ENCODE peak calls at places on chromosomes 5 and 9, in seven cellular contexts. S is IMR-90, J is mesendoderm, D is H1, T is neuronal stem cell, I is H9, X is trophoblast cell. H is an unnamed sample. For H3K4me1, the result is how much of the 10 kb centered on the place peaks cover.

GRCh38 chr5:149585910-149586309 is 4.6 kb downstream of the ARHGEF37 start:
- DNase-seq in D (no peak), S (no peak), X (no peak), T (no peak), J (no peak), I (no peak), H (no peak)

GRCh38 chr5:31106742-31107546 is 86.5 kb upstream of the CDH6 start:
- DNase-seq in D (no peak), J (peak), T (peak), X (no peak), S (peak), I (no peak), H (peak)

GRCh38 chr5:71891856-71892255 is 172.8 kb downstream of the CARTPT start:
- DNase-seq in X (peak), D (peak), S (peak), J (peak), T (peak), I (peak), H (peak)

GRCh38 chr5:87400305-87400899 is 12.3 kb downstream of the CCNH start:
- DNase-seq in I (no peak), S (peak), D (no peak), T (no peak), J (no peak), X (peak), H (peak)

GRCh38 chr9:103168254-103168653 is 173.1 kb downstream of the CYLC2 start:
- DNase-seq in S (no peak), T (no peak), D (no peak), X (no peak), J (peak), I (no peak), H (no peak)

GRCh38 chr9:133238851-133239532 is 29.9 kb upstream of the OBP2B start:
- DNase-seq in X (peak), D (peak), T (peak), S (peak), J (peak), I (peak), H (peak)

GRCh38 chr5:57225553-57225952 is 51.7 kb downstream of the GPBP1 start:
- DNase-seq in S (no peak), I (no peak), J (no peak), X (no peak), D (no peak), T (no peak), H (no peak)

GRCh38 chr5:173498871-173499470 is 117.5 kb downstream of the BOD1 start:
- DNase-seq in S (peak), D (no peak), I (peak), T (peak), X (no peak), J (peak), H (no peak)

GRCh38 chr9:97425992-97426336 is 14.1 kb downstream of the TDRD7 start:
- DNase-seq in S (peak), J (no peak), I (no peak), D (no peak), X (no peak), T (no peak), H (no peak)

GRCh38 chr9:14967450-14968321 is 57.5 kb upstream of the FREM1 start:
- DNase-seq in X (no peak), I (no peak), S (no peak), T (no peak), D (no peak), J (no peak), H (no peak)

GRCh38 chr5:110270-110888 is 18.4 kb downstream of the PLEKHG4B start:
- DNase-seq in I (no peak), J (no peak), S (no peak), X (no peak), D (no peak), T (no peak), H (no peak)

GRCh38 chr9:104864675-104865104 is 63.3 kb downstream of the ABCA1 start:
- DNase-seq in S (peak), I (no peak), X (no peak), J (no peak), D (no peak), T (no peak), H (peak)

GRCh38 chr5:63094730-63095129 is 516.1 kb downstream of the LRRC70 start:
- DNase-seq in T (no peak), I (no peak), X (no peak), S (no peak), D (no peak), J (no peak), H (no peak)

GRCh38 chr9:76943071-76943470 is 37.2 kb upstream of the PRUNE2 start:
- DNase-seq in T (no peak), J (no peak), X (no peak), D (no peak), S (no peak), I (no peak), H (no peak)

GRCh38 chr5:11251242-11251641 is 490.2 kb upstream of the DAP start:
- DNase-seq in D (no peak), X (peak), T (peak), J (peak), I (no peak), S (peak), H (peak)

GRCh38 chr5:82405166-82405565 is 127.0 kb upstream of the RPS23 start:
- DNase-seq in I (no peak), T (no peak), S (peak), J (no peak), D (no peak), X (no peak), H (peak)

GRCh38 chr9:103707181-103707580 is 386.9 kb upstream of the SMC2 start:
- DNase-seq in J (no peak), S (no peak), T (no peak), D (no peak), X (no peak), I (no peak), H (no peak)

GRCh38 chr9:117344892-117345660 is 69.8 kb downstream of the ASTN2 start:
- DNase-seq in T (peak), I (no peak), X (no peak), J (peak), S (no peak), D (no peak), H (peak)

GRCh38 chr9:104028827-104029226 is 65.3 kb upstream of the SMC2 start:
- DNase-seq in J (no peak), X (no peak), I (no peak), S (no peak), D (no peak), T (no peak), H (no peak)

GRCh38 chr5:33978307-33978706 is 6.2 kb downstream of the SLC45A2 start:
- DNase-seq in X (no peak), D (no peak), T (no peak), S (no peak), J (peak), I (no peak), H (no peak)

GRCh38 chr5:149063901-149064478 is 1.1 kb upstream of the SH3TC2 start:
- DNase-seq in J (no peak), S (no peak), D (no peak), T (no peak), I (no peak), X (peak), H (no peak)

GRCh38 chr9:36127652-36128244 is 8.8 kb upstream of the GLIPR2 start:
- DNase-seq in I (no peak), D (no peak), S (no peak), J (no peak), T (no peak), X (peak), H (no peak)

GRCh38 chr5:56088431-56088949 is 93.7 kb upstream of the IL6ST start:
- DNase-seq in S (no peak), D (no peak), X (no peak), I (no peak), T (no peak), J (no peak), H (no peak)

GRCh38 chr5:104573979-104574709 is 1011.6 kb upstream of the NUDT12 start:
- DNase-seq in X (no peak), D (no peak), I (no peak), T (no peak), J (no peak), S (no peak), H (no peak)

GRCh38 chr5:161058751-161059150 is 206.7 kb upstream of the ATP10B start:
- DNase-seq in X (no peak), D (no peak), I (no peak), J (no peak), S (no peak), T (no peak), H (no peak)

GRCh38 chr9:86282979-86283535 is 719 bp upstream of the ISCA1 start:
- DNase-seq in S (peak), T (no peak), J (peak), X (no peak), I (no peak), D (no peak), H (peak)

GRCh38 chr9:111961011-111961410 is 64.4 kb downstream of the UGCG start:
- DNase-seq in I (no peak), D (no peak), T (no peak), J (no peak), S (peak), X (no peak), H (no peak)

GRCh38 chr5:65825388-65826328 is 100.7 kb upstream of the ERBIN start:
- DNase-seq in I (no peak), D (no peak), X (no peak), S (no peak), J (no peak), T (no peak), H (no peak)

GRCh38 chr9:92328225-92328624 is 2.5 kb downstream of the CENPP start:
- DNase-seq in T (no peak), S (peak), J (peak), X (no peak), D (no peak), I (no peak), H (peak)

GRCh38 chr9:138071731-138072130 is 194.1 kb downstream of the CACNA1B start:
- DNase-seq in X (no peak), S (no peak), D (no peak), I (no peak), T (no peak), J (no peak), H (no peak)

GRCh38 chr9:38315085-38315595 is 77.4 kb upstream of the ALDH1B1 start:
- DNase-seq in T (no peak), D (no peak), J (no peak), S (no peak), X (no peak), I (no peak), H (no peak)

GRCh38 chr5:56612353-56612752 is 203.0 kb upstream of the MAP3K1 start:
- DNase-seq in X (no peak), I (no peak), S (peak), J (no peak), D (no peak), T (no peak), H (no peak)

GRCh38 chr9:26768196-26768595 is 124.4 kb downstream of the CAAP1 start:
- DNase-seq in X (no peak), I (no peak), D (no peak), S (no peak), T (no peak), J (no peak), H (no peak)

GRCh38 chr5:68435611-68436010 is 220.1 kb downstream of the PIK3R1 start:
- DNase-seq in T (no peak), D (no peak), X (no peak), S (no peak), J (no peak), I (no peak), H (no peak)

GRCh38 chr9:105331755-105332154 is 87.3 kb downstream of the SLC44A1 start:
- DNase-seq in S (no peak), D (no peak), I (no peak), X (no peak), J (no peak), T (no peak), H (no peak)

GRCh38 chr9:126675147-126675467 is 61.4 kb downstream of the LMX1B start:
- DNase-seq in S (no peak), T (no peak), I (no peak), J (no peak), D (no peak), X (no peak), H (no peak)
- H3K4ac ChIP-seq in S (no peak), T (no peak), I (no peak), J (no peak), D (no peak), X (no peak), H (no peak)

DNA sequence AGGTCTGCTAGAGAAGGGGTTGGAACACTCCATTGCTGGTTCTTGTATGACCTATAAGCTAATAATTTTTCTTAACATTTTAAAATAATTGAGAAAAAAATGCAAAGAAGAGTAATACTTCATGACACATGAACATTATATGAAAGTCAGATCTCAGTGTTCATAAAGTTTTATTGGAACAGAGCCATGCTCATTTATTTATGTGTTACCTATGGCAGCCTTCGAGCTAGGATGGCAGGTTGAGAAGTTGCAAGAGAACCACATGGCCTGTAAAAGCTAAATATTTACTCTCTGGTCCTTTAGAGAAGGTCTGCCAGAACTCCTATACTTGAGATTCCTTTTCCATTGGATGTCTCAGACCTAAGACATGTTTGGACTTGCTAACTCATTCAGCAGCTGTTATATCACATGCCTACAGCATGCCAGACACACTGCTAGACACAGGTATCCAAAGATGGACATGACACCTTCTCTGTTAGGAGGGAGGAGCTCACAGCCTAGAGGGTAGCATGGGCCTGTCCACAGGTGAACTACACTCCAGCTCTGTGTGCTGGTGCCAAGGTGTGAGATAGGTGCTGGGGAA is 304.3 kb downstream of the ARHGAP26 start:
- DNase-seq in X (peak), S (peak), D (no peak), T (no peak), J (no peak), I (no peak), H (no peak)
- H3K4me1 ChIP-seq in X (under half), S (under half), D (under half), T (under half), J (under half), I (under half), H (under half)

GRCh38 chr9:79026311-79026710 is 545.5 kb upstream of the TLE4 start:
- DNase-seq in X (peak), J (no peak), T (no peak), S (no peak), I (peak), D (no peak), H (no peak)
- H3K4me2 ChIP-seq in X (no peak), J (no peak), T (no peak), S (no peak), I (no peak), D (no peak), H (no peak)

GRCh38 chr5:50724262-50724661 is 57.8 kb downstream of the PARP8 start:
- DNase-seq in D (no peak), S (no peak), X (no peak), I (no peak), J (no peak), T (no peak), H (no peak)
- H3K4ac ChIP-seq in D (no peak), S (no peak), X (no peak), I (no peak), J (no peak), T (no peak), H (no peak)

GRCh38 chr9:136697146-136697820 is 10.0 kb upstream of the AGPAT2 start:
- DNase-seq in I (no peak), X (no peak), D (no peak), T (no peak), S (no peak), J (no peak), H (no peak)
- H3K4me1 ChIP-seq in I (under half), X (under half), D (under half), T (under half), S (under half), J (under half), H (under half)

DNA sequence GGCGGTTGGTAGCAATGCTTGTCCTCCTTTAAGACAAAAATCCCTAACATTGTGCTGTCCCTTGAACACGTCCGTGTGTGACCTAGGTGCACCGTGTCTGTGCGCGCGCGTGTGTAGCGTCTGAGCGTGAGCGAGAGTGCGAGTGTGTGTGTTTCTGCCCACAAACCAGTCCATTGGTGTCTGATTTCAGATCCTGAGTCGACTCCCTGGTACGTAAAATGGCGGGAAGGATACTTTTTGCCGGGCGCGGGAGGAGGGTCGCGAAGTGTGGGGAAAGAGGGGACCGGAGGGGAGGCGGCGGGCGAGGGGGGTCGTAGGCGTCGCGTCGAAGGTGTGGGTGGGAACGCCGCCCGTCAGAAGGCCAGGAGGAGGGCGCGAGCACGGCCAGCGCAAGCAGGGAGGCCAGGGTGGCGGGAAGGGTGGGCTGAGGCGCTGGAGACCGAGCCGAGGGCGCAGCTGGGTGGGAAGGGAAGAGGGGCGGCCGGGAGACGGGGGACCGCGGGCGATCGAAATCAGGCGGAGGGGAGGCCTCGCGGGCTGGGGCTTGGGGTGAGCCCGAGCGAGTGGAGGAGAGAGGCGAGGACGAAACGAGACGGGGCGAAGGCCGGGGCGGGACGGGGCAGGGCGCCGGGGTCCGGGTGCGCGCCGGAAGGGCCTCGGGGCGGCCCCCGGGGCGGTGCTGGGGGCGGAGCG is 8.8 kb downstream of the OTP start:
- DNase-seq in D (no peak), J (no peak), X (peak), T (no peak), S (no peak), I (peak), H (no peak)
- H3K4me2 ChIP-seq in D (peak), J (peak), X (peak), T (peak), S (peak), I (peak), H (peak)

GRCh38 chr9:98652302-98652701 is 56.4 kb downstream of the GABBR2 start:
- DNase-seq in S (no peak), D (no peak), J (no peak), X (no peak), I (no peak), T (no peak), H (no peak)

GRCh38 chr9:98654247-98654646 is 54.5 kb downstream of the GABBR2 start:
- DNase-seq in T (no peak), I (no peak), J (no peak), S (peak), D (no peak), X (peak), H (no peak)

GRCh38 chr9:98657897-98658296 is 50.8 kb downstream of the GABBR2 start:
- DNase-seq in I (no peak), T (no peak), D (no peak), S (peak), X (peak), J (no peak), H (peak)

GRCh38 chr9:98656536-98656935 is 52.2 kb downstream of the GABBR2 start:
- DNase-seq in S (no peak), J (no peak), D (no peak), T (no peak), X (no peak), I (no peak), H (no peak)

GRCh38 chr9:98652741-98653140 is 56.0 kb downstream of the GABBR2 start:
- DNase-seq in J (no peak), T (no peak), I (no peak), X (no peak), D (no peak), S (no peak), H (no peak)
- H3K4ac ChIP-seq in J (no peak), T (no peak), I (no peak), X (no peak), D (no peak), S (no peak), H (no peak)

GRCh38 chr5:133966090-133966489 is 2.3 kb downstream of the C5orf15 start:
- DNase-seq in X (no peak), S (no peak), I (no peak), T (no peak), D (no peak), J (no peak), H (no peak)
- H3K4me1 ChIP-seq in X (under half), S (under half), I (under half), T (under half), D (under half), J (under half), H (under half)

GRCh38 chr9:4224181-4224580 is 75.7 kb downstream of the GLIS3 start:
- DNase-seq in S (no peak), X (peak), I (no peak), D (no peak), J (no peak), T (no peak), H (no peak)

GRCh38 chr9:4226331-4227250 is 73.3 kb downstream of the GLIS3 start:
- DNase-seq in X (peak), S (peak), T (no peak), D (no peak), I (peak), J (peak), H (peak)

GRCh38 chr9:4223434-4223833 is 76.4 kb downstream of the GLIS3 start:
- DNase-seq in S (no peak), D (no peak), I (no peak), T (no peak), X (peak), J (no peak), H (no peak)

GRCh38 chr9:4228142-4228541 is 71.7 kb downstream of the GLIS3 start:
- DNase-seq in T (no peak), S (no peak), X (no peak), D (no peak), I (no peak), J (no peak), H (no peak)

DNA sequence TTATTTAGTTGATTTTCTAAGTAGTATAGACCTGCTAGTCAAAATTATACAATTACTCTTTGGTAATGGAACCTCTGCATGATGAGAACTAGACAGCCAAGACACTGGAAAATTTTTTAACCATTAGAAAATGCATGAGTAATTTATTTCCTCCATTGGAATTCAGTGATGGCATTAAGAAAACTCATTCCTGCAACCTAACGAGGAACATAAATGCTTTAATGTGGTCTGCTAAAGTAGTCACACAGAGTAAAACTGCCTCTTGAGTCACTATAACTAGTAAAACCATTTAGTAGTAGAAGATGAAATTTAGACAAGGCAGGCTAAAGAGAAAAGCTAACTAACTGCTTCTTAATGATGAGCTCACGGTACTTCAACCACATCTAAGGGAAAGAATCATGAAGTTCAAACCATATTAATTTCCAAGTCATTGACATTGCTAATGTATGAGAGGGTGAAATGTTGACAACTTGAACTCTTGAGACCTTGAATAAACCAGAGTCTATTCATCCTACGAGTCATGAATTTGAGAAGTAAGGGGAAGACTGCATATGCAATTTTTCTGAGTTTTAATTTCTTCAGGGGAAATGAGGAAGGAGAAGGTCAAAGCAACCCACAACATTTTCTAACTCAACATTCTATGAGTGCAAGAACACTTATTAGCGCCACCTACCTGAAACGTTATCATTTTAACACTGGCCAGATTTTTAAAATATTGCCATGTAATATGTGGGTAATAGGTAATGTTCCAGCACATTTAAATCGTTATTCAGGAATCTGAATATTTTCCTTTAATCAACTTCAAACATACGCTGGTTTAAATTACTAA is 74.4 kb downstream of the GLIS3 start:
- DNase-seq in I (no peak), J (no peak), S (peak), T (no peak), X (peak), D (no peak), H (peak)
- H3K4me2 ChIP-seq in I (no peak), J (no peak), S (peak), T (no peak), X (no peak), D (no peak), H (no peak)